ENCODE peak calls at places on chromosomes 4 and X, in seven cellular contexts. One of them, this sample, is unnamed.

GRCh38 chrX:47217121-47217851 is 1.2 kb upstream of the CDK16 start:
- DNase-seq in HCT116: no peak
- DNase-seq in NB4: peak; percentile 43
- DNase-seq in suprapubic skin: peak; percentile 78
- DNase-seq in WTC11: no peak
- DNase-seq in endothelial cell: peak; percentile 9
- DNase-seq in AG10803: peak; percentile 62
- DNase-seq in this sample: no peak

GRCh38 chrX:104195489-104196084 is 29.3 kb downstream of the FAM199X start:
- DNase-seq in HCT116: peak; percentile 1
- DNase-seq in NB4: peak; percentile 13
- DNase-seq in suprapubic skin: no peak
- DNase-seq in WTC11: no peak
- DNase-seq in endothelial cell: no peak
- DNase-seq in AG10803: peak; percentile 8
- DNase-seq in this sample: no peak

GRCh38 chr4:27819261-27819660 is 958.6 kb downstream of the STIM2 start:
- DNase-seq in HCT116: no peak
- DNase-seq in NB4: no peak
- DNase-seq in suprapubic skin: no peak
- DNase-seq in WTC11: no peak
- DNase-seq in endothelial cell: no peak
- DNase-seq in AG10803: no peak
- DNase-seq in this sample: no peak

GRCh38 chr4:111266937-111267336 is 644.1 kb upstream of the PITX2 start:
- DNase-seq in HCT116: no peak
- DNase-seq in NB4: no peak
- DNase-seq in suprapubic skin: no peak
- DNase-seq in WTC11: no peak
- DNase-seq in endothelial cell: no peak
- DNase-seq in AG10803: no peak
- DNase-seq in this sample: no peak

GRCh38 chr4:92520563-92520962 is 216.8 kb downstream of the GRID2 start:
- DNase-seq in HCT116: no peak
- DNase-seq in NB4: no peak
- DNase-seq in suprapubic skin: no peak
- DNase-seq in WTC11: peak; percentile 42
- DNase-seq in endothelial cell: no peak
- DNase-seq in AG10803: no peak
- DNase-seq in this sample: no peak

GRCh38 chr4:116027311-116027710 is 913.9 kb upstream of the NDST4 start:
- DNase-seq in HCT116: no peak
- DNase-seq in NB4: no peak
- DNase-seq in suprapubic skin: no peak
- DNase-seq in WTC11: no peak
- DNase-seq in endothelial cell: peak; percentile 14
- DNase-seq in AG10803: no peak
- DNase-seq in this sample: no peak

GRCh38 chr4:52035190-52035589 is 2.9 kb downstream of the SGCB start:
- DNase-seq in HCT116: no peak
- DNase-seq in NB4: no peak
- DNase-seq in suprapubic skin: no peak
- DNase-seq in WTC11: no peak
- DNase-seq in endothelial cell: no peak
- DNase-seq in AG10803: no peak
- DNase-seq in this sample: no peak

GRCh38 chr4:168362025-168362401 is 43.5 kb upstream of the DDX60 start:
- DNase-seq in HCT116: no peak
- DNase-seq in NB4: no peak
- DNase-seq in suprapubic skin: no peak
- DNase-seq in WTC11: no peak
- DNase-seq in endothelial cell: no peak
- DNase-seq in AG10803: no peak
- DNase-seq in this sample: no peak

GRCh38 chr4:1591107-1591506 is 93.0 kb downstream of the FAM53A start:
- DNase-seq in HCT116: no peak
- DNase-seq in NB4: no peak
- DNase-seq in suprapubic skin: peak; percentile 8
- DNase-seq in WTC11: no peak
- DNase-seq in endothelial cell: no peak
- DNase-seq in AG10803: no peak
- DNase-seq in this sample: no peak

GRCh38 chr4:142596595-142596994 is 249.5 kb downstream of the INPP4B start:
- DNase-seq in HCT116: no peak
- DNase-seq in NB4: no peak
- DNase-seq in suprapubic skin: no peak
- DNase-seq in WTC11: no peak
- DNase-seq in endothelial cell: no peak
- DNase-seq in AG10803: no peak
- DNase-seq in this sample: no peak

GRCh38 chrX:38055170-38055847 is 49.0 kb downstream of the SYTL5 start:
- DNase-seq in HCT116: no peak
- DNase-seq in NB4: no peak
- DNase-seq in suprapubic skin: no peak
- DNase-seq in WTC11: no peak
- DNase-seq in endothelial cell: no peak
- DNase-seq in AG10803: peak; percentile 62
- DNase-seq in this sample: no peak

GRCh38 chrX:105347373-105347772 is 126.9 kb upstream of the TEX13A start:
- DNase-seq in HCT116: no peak
- DNase-seq in NB4: no peak
- DNase-seq in suprapubic skin: no peak
- DNase-seq in WTC11: no peak
- DNase-seq in endothelial cell: no peak
- DNase-seq in AG10803: no peak
- DNase-seq in this sample: no peak

GRCh38 chr4:47010347-47011188 is 17.2 kb upstream of the GABRA4 start:
- DNase-seq in HCT116: no peak
- DNase-seq in NB4: peak; percentile 37
- DNase-seq in suprapubic skin: no peak
- DNase-seq in WTC11: no peak
- DNase-seq in endothelial cell: no peak
- DNase-seq in AG10803: no peak
- DNase-seq in this sample: no peak

GRCh38 chr4:59380841-59381366 is 1819.2 kb upstream of the ADGRL3 start:
- DNase-seq in HCT116: no peak
- DNase-seq in NB4: no peak
- DNase-seq in suprapubic skin: no peak
- DNase-seq in WTC11: no peak
- DNase-seq in endothelial cell: no peak
- DNase-seq in AG10803: no peak
- DNase-seq in this sample: no peak

GRCh38 chr4:81314897-81315470 is 100.0 kb upstream of the PRKG2 start:
- DNase-seq in HCT116: no peak
- DNase-seq in NB4: no peak
- DNase-seq in suprapubic skin: no peak
- DNase-seq in WTC11: no peak
- DNase-seq in endothelial cell: no peak
- DNase-seq in AG10803: peak; percentile 44
- DNase-seq in this sample: no peak

GRCh38 chrX:144275403-144275802 is 391.5 kb downstream of the UBE2NL start:
- DNase-seq in HCT116: no peak
- DNase-seq in NB4: no peak
- DNase-seq in suprapubic skin: no peak
- DNase-seq in WTC11: no peak
- DNase-seq in endothelial cell: no peak
- DNase-seq in AG10803: no peak
- DNase-seq in this sample: no peak

GRCh38 chr4:39660757-39661156 is 22.1 kb upstream of the SMIM14 start:
- DNase-seq in HCT116: no peak
- DNase-seq in NB4: no peak
- DNase-seq in suprapubic skin: no peak
- DNase-seq in WTC11: no peak
- DNase-seq in endothelial cell: no peak
- DNase-seq in AG10803: no peak
- DNase-seq in this sample: no peak

GRCh38 chr4:87310691-87311335 is 11.9 kb downstream of the HSD17B13 start:
- DNase-seq in HCT116: no peak
- DNase-seq in NB4: no peak
- DNase-seq in suprapubic skin: no peak
- DNase-seq in WTC11: no peak
- DNase-seq in endothelial cell: no peak
- DNase-seq in AG10803: no peak
- DNase-seq in this sample: no peak

GRCh38 chrX:55919367-55920221 is 202.0 kb downstream of the RRAGB start:
- DNase-seq in HCT116: no peak
- DNase-seq in NB4: no peak
- DNase-seq in suprapubic skin: no peak
- DNase-seq in WTC11: no peak
- DNase-seq in endothelial cell: no peak
- DNase-seq in AG10803: no peak
- DNase-seq in this sample: no peak

GRCh38 chr4:146582864-146583263 is 55.8 kb upstream of the POU4F2 start:
- DNase-seq in HCT116: peak; percentile 3
- DNase-seq in NB4: peak; percentile 14
- DNase-seq in suprapubic skin: no peak
- DNase-seq in WTC11: no peak
- DNase-seq in endothelial cell: peak; percentile 4
- DNase-seq in AG10803: no peak
- DNase-seq in this sample: no peak

GRCh38 chrX:18649498-18649951 is 22.4 kb downstream of the RS1 start:
- DNase-seq in HCT116: no peak
- DNase-seq in NB4: no peak
- DNase-seq in suprapubic skin: no peak
- DNase-seq in WTC11: peak; percentile 21
- DNase-seq in endothelial cell: no peak
- DNase-seq in AG10803: no peak
- DNase-seq in this sample: no peak

GRCh38 chr4:107444-108429 is 16.6 kb upstream of the ZNF718 start:
- DNase-seq in HCT116: no peak
- DNase-seq in NB4: no peak
- DNase-seq in suprapubic skin: no peak
- DNase-seq in WTC11: peak; percentile 51
- DNase-seq in endothelial cell: peak; percentile 17
- DNase-seq in AG10803: no peak
- DNase-seq in this sample: no peak

GRCh38 chr4:83340692-83341343 is 6.2 kb upstream of the HPSE start:
- DNase-seq in HCT116: no peak
- DNase-seq in NB4: peak; percentile 19
- DNase-seq in suprapubic skin: no peak
- DNase-seq in WTC11: no peak
- DNase-seq in endothelial cell: no peak
- DNase-seq in AG10803: no peak
- DNase-seq in this sample: no peak

GRCh38 chr4:41205854-41206460 is 8.4 kb downstream of the APBB2 start:
- DNase-seq in HCT116: no peak
- DNase-seq in NB4: no peak
- DNase-seq in suprapubic skin: no peak
- DNase-seq in WTC11: no peak
- DNase-seq in endothelial cell: no peak
- DNase-seq in AG10803: peak; percentile 30
- DNase-seq in this sample: no peak

GRCh38 chrX:106862972-106863688 is 40.0 kb downstream of the RIPPLY1 start:
- DNase-seq in HCT116: peak; percentile 1
- DNase-seq in NB4: peak; percentile 17
- DNase-seq in suprapubic skin: no peak
- DNase-seq in WTC11: peak; percentile 47
- DNase-seq in endothelial cell: peak; percentile 18
- DNase-seq in AG10803: no peak
- DNase-seq in this sample: no peak

GRCh38 chr4:52926575-52926974 is 64.5 kb downstream of the RASL11B start:
- DNase-seq in HCT116: no peak
- DNase-seq in NB4: no peak
- DNase-seq in suprapubic skin: no peak
- DNase-seq in WTC11: no peak
- DNase-seq in endothelial cell: no peak
- DNase-seq in AG10803: no peak
- DNase-seq in this sample: no peak

GRCh38 chr4:136925203-136925602 is 607.1 kb downstream of the PCDH18 start:
- DNase-seq in HCT116: no peak
- DNase-seq in NB4: no peak
- DNase-seq in suprapubic skin: no peak
- DNase-seq in WTC11: no peak
- DNase-seq in endothelial cell: no peak
- DNase-seq in AG10803: no peak
- DNase-seq in this sample: no peak

GRCh38 chr4:142801966-142802365 is 44.1 kb downstream of the INPP4B start:
- DNase-seq in HCT116: no peak
- DNase-seq in NB4: no peak
- DNase-seq in suprapubic skin: no peak
- DNase-seq in WTC11: no peak
- DNase-seq in endothelial cell: no peak
- DNase-seq in AG10803: no peak
- DNase-seq in this sample: no peak

GRCh38 chr4:9765091-9765490 is 16.3 kb upstream of the DRD5 start:
- DNase-seq in HCT116: peak; percentile 31
- DNase-seq in NB4: peak; percentile 45
- DNase-seq in suprapubic skin: no peak
- DNase-seq in WTC11: peak; percentile 63
- DNase-seq in endothelial cell: peak; percentile 62
- DNase-seq in AG10803: peak; percentile 1
- DNase-seq in this sample: no peak
- TF ChIP-seq CTCF in HCT116: peak; percentile 62
- TF ChIP-seq CTCF in NB4: peak; percentile 76
- TF ChIP-seq CTCF in suprapubic skin: peak; percentile 37
- TF ChIP-seq CTCF in WTC11: peak; percentile 72
- TF ChIP-seq CTCF in endothelial cell: peak; percentile 65
- TF ChIP-seq CTCF in AG10803: peak; percentile 42
- TF ChIP-seq CTCF in this sample: peak; percentile 62

GRCh38 chrX:11285661-11286060 is 7.6 kb upstream of the AMELX start:
- DNase-seq in HCT116: no peak
- DNase-seq in NB4: no peak
- DNase-seq in suprapubic skin: no peak
- DNase-seq in WTC11: no peak
- DNase-seq in endothelial cell: no peak
- DNase-seq in AG10803: no peak
- DNase-seq in this sample: no peak
- TF ChIP-seq CTCF in HCT116: no peak
- TF ChIP-seq CTCF in NB4: no peak
- TF ChIP-seq CTCF in suprapubic skin: no peak
- TF ChIP-seq CTCF in WTC11: no peak
- TF ChIP-seq CTCF in endothelial cell: no peak
- TF ChIP-seq CTCF in AG10803: no peak
- TF ChIP-seq CTCF in this sample: no peak

DNA sequence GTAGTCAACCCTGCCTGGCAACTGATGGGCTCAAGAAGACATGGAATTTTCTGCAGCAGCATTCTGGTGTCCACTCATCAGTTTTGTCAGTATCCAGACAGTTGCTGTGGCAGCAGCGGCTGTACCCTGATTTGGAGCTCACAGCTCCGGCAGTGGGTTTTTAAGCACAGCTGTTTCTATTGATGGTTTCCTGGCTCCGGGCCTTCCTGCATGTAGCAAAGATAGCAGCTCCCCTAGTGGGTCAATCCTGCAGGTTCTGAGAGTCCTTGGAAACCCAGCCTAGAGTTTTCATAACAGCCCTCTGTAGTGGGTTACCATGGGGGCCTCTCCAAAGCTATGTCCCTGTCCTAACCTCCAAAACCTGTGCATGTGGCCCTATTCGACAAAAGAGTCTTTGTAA is 84.0 kb upstream of the ATP6AP2 start:
- DNase-seq in HCT116: no peak
- DNase-seq in NB4: no peak
- DNase-seq in suprapubic skin: no peak
- DNase-seq in WTC11: peak; percentile 11
- DNase-seq in endothelial cell: peak; percentile 18
- DNase-seq in AG10803: peak; percentile 48
- DNase-seq in this sample: no peak
- TF ChIP-seq CTCF in HCT116: peak; percentile 15
- TF ChIP-seq CTCF in NB4: no peak
- TF ChIP-seq CTCF in suprapubic skin: no peak
- TF ChIP-seq CTCF in WTC11: no peak
- TF ChIP-seq CTCF in endothelial cell: no peak
- TF ChIP-seq CTCF in AG10803: peak; percentile 49
- TF ChIP-seq CTCF in this sample: peak; percentile 34

GRCh38 chrX:7927259-7928167 is at the start of gene PNPLA4:
- DNase-seq in HCT116: peak; percentile 72
- DNase-seq in NB4: peak; percentile 91
- DNase-seq in suprapubic skin: peak; percentile 84
- DNase-seq in WTC11: peak; percentile 80
- DNase-seq in endothelial cell: peak; percentile 67
- DNase-seq in AG10803: peak; percentile 58
- DNase-seq in this sample: peak; percentile 67
- TF ChIP-seq CTCF in HCT116: peak; percentile 39
- TF ChIP-seq CTCF in NB4: no peak
- TF ChIP-seq CTCF in suprapubic skin: no peak
- TF ChIP-seq CTCF in WTC11: no peak
- TF ChIP-seq CTCF in endothelial cell: no peak
- TF ChIP-seq CTCF in AG10803: peak; percentile 39
- TF ChIP-seq CTCF in this sample: peak; percentile 25